ENCODE peak calls at places on chromosome 17, in eight cellular contexts. R, M, B, N, D, T, E and W are unnamed samples.

GRCh38 chr17:74892013-74892841 is 1.2 kb downstream of the FADS6 start:
- DNase-seq in D (no peak), E (no peak), N (no peak), M (no peak), B (no peak), R (peak), T (no peak), W (no peak)

GRCh38 chr17:28675485-28675884 is 13.5 kb downstream of the SUPT6H start:
- DNase-seq in D (no peak), E (no peak), B (no peak), M (no peak), T (no peak), R (no peak), N (no peak), W (no peak)

GRCh38 chr17:83144421-83145357 is 65.3 kb downstream of the METRNL start:
- DNase-seq in E (no peak), R (no peak), B (no peak), N (no peak), T (no peak), D (peak), M (no peak), W (no peak)

GRCh38 chr17:75124041-75124818 is 7.3 kb downstream of the NT5C start:
- DNase-seq in D (no peak), E (no peak), M (no peak), T (no peak), R (peak), B (peak), N (no peak), W (peak)

GRCh38 chr17:59572301-59572924 is 7.0 kb downstream of the DHX40 start:
- DNase-seq in R (no peak), N (no peak), D (no peak), B (peak), T (no peak), E (no peak), M (no peak), W (no peak)

GRCh38 chr17:64687959-64688358 is 25.9 kb upstream of the SMURF2 start:
- DNase-seq in E (no peak), T (no peak), M (no peak), B (peak), N (no peak), R (no peak), D (no peak), W (no peak)

GRCh38 chr17:65797809-65798208 is 236.4 kb upstream of the AXIN2 start:
- DNase-seq in B (no peak), N (peak), T (peak), E (no peak), M (peak), R (no peak), D (no peak), W (no peak)

GRCh38 chr17:81236784-81237183 is 2.1 kb downstream of the TEPSIN start:
- DNase-seq in R (no peak), M (no peak), B (no peak), E (no peak), T (no peak), D (no peak), N (no peak), W (no peak)

GRCh38 chr17:82400206-82400605 is 17.9 kb upstream of the HEXD start:
- DNase-seq in R (no peak), M (no peak), N (no peak), T (no peak), E (no peak), B (no peak), D (no peak), W (no peak)

GRCh38 chr17:61619493-61619892 is 28.5 kb upstream of the NACA2 start:
- DNase-seq in N (peak), D (no peak), B (no peak), E (no peak), R (no peak), M (peak), T (no peak), W (no peak)

GRCh38 chr17:7484964-7485377 is 805 bp downstream of the POLR2A start:
- DNase-seq in M (peak), D (no peak), R (no peak), E (no peak), T (no peak), N (peak), B (no peak), W (no peak)

GRCh38 chr17:69809331-69809730 is 265.7 kb upstream of the KCNJ16 start:
- DNase-seq in T (no peak), M (no peak), B (peak), E (no peak), R (no peak), N (no peak), D (no peak), W (no peak)

GRCh38 chr17:82461827-82462524 is 3.4 kb downstream of the NARF start:
- DNase-seq in M (no peak), N (no peak), E (no peak), D (no peak), B (no peak), R (peak), T (peak), W (no peak)

GRCh38 chr17:29664743-29665479 is 42.2 kb upstream of the CORO6 start:
- DNase-seq in M (no peak), N (no peak), T (no peak), E (no peak), B (peak), D (no peak), R (no peak), W (no peak)

GRCh38 chr17:58565389-58566311 is 51.2 kb upstream of the MTMR4 start:
- DNase-seq in E (no peak), D (no peak), M (peak), B (peak), T (no peak), N (peak), R (no peak), W (no peak)

GRCh38 chr17:62656446-62656845 is 29.0 kb downstream of the MRC2 start:
- DNase-seq in E (no peak), T (no peak), R (no peak), M (no peak), B (no peak), D (no peak), N (no peak), W (no peak)

GRCh38 chr17:28384281-28385036 is 13.0 kb downstream of the SARM1 start:
- DNase-seq in T (peak), B (no peak), E (no peak), N (peak), D (peak), M (no peak), R (peak), W (peak)

GRCh38 chr17:14910916-14911315 is 354.2 kb downstream of the PMP22 start:
- DNase-seq in M (no peak), E (no peak), R (no peak), D (no peak), N (no peak), B (no peak), T (no peak), W (no peak)

GRCh38 chr17:16652252-16652651 is 1.4 kb downstream of the ZNF624 start:
- DNase-seq in M (no peak), E (no peak), D (no peak), R (no peak), T (no peak), N (no peak), B (no peak), W (no peak)

GRCh38 chr17:69246726-69247375 is 18.2 kb upstream of the ABCA10 start:
- DNase-seq in D (no peak), M (peak), N (peak), B (peak), R (no peak), T (peak), E (no peak), W (no peak)

GRCh38 chr17:29622337-29623282 is at the start of gene CORO6:
- DNase-seq in N (peak), B (peak), E (peak), D (peak), M (peak), T (peak), R (peak), W (peak)

GRCh38 chr17:33140413-33141099 is 148.9 kb downstream of the SPACA3 start:
- DNase-seq in B (peak), T (no peak), M (no peak), D (no peak), N (no peak), E (no peak), R (no peak), W (no peak)

GRCh38 chr17:39981207-39982068 is 831 bp downstream of the PSMD3 start:
- DNase-seq in R (no peak), M (peak), D (no peak), B (peak), T (no peak), E (no peak), N (no peak), W (no peak)

GRCh38 chr17:65823713-65824112 is 262.3 kb upstream of the AXIN2 start:
- DNase-seq in E (no peak), T (no peak), D (no peak), M (no peak), N (no peak), R (no peak), B (no peak), W (no peak)

GRCh38 chr17:56176101-56176500 is 22.8 kb downstream of the ANKFN1 start:
- DNase-seq in E (no peak), N (peak), M (no peak), R (no peak), B (peak), T (no peak), D (no peak), W (no peak)

GRCh38 chr17:81169870-81170309 is 3.9 kb upstream of the AATK start:
- DNase-seq in D (no peak), T (no peak), N (no peak), E (no peak), B (no peak), R (no peak), M (no peak), W (no peak)

GRCh38 chr17:47251421-47251940 is 2.1 kb upstream of the ITGB3 start:
- DNase-seq in E (no peak), N (peak), T (no peak), M (no peak), B (no peak), R (no peak), D (no peak), W (no peak)

GRCh38 chr17:15507001-15507400 is 39.6 kb upstream of the CDRT4 start:
- DNase-seq in T (no peak), M (no peak), N (no peak), E (peak), D (no peak), R (no peak), B (no peak), W (no peak)

GRCh38 chr17:2564876-2565275 is 28.6 kb upstream of the PAFAH1B1 start:
- DNase-seq in R (peak), N (no peak), T (no peak), B (peak), E (no peak), M (no peak), D (peak), W (no peak)

GRCh38 chr17:46883871-46884270 is 32.5 kb downstream of the WNT9B start:
- DNase-seq in M (no peak), E (no peak), T (no peak), R (no peak), D (no peak), N (no peak), B (no peak), W (no peak)

GRCh38 chr17:62653831-62654829 is 26.7 kb downstream of the MRC2 start:
- DNase-seq in R (peak), N (no peak), E (no peak), T (peak), M (no peak), B (peak), D (peak), W (no peak)

GRCh38 chr17:67443931-67444597 is 67.0 kb downstream of the PITPNC1 start:
- DNase-seq in B (peak), N (no peak), M (no peak), D (no peak), T (no peak), R (no peak), E (no peak), W (no peak)

GRCh38 chr17:42407289-42407836 is 15.7 kb downstream of the CAVIN1 start:
- DNase-seq in R (peak), T (peak), M (peak), B (peak), E (peak), N (peak), D (peak), W (peak)

GRCh38 chr17:7590743-7591142 is 849 bp upstream of the SOX15 start:
- DNase-seq in T (no peak), N (peak), E (no peak), R (no peak), B (peak), M (no peak), D (no peak), W (no peak)

GRCh38 chr17:42457107-42457787 is 1.4 kb upstream of the ATP6V0A1 start:
- DNase-seq in D (no peak), T (no peak), B (no peak), E (no peak), R (no peak), M (peak), N (no peak), W (no peak)

GRCh38 chr17:44707755-44708400 is 587 bp upstream of the DBF4B start:
- DNase-seq in E (no peak), T (no peak), R (no peak), N (no peak), B (no peak), D (no peak), M (no peak), W (no peak)

GRCh38 chr17:44708401-44709263 is at the start of gene DBF4B:
- DNase-seq in T (peak), R (peak), M (peak), B (peak), E (peak), N (peak), D (peak), W (peak)
- TF ChIP-seq CTCF in T (no peak), R (no peak), M (no peak), B (no peak), E (no peak), N (no peak), D (no peak), W (no peak)

GRCh38 chr17:49621420-49621819 is 45.7 kb downstream of the NXPH3 start:
- DNase-seq in E (no peak), M (no peak), T (no peak), B (no peak), D (no peak), N (no peak), R (no peak), W (no peak)

GRCh38 chr17:49621946-49622529 is 46.4 kb downstream of the NXPH3 start:
- DNase-seq in R (no peak), B (no peak), E (no peak), D (no peak), T (no peak), N (no peak), M (no peak), W (no peak)

GRCh38 chr17:49616086-49616485 is 40.4 kb downstream of the NXPH3 start:
- DNase-seq in B (no peak), E (no peak), M (no peak), T (no peak), R (no peak), D (no peak), N (peak), W (no peak)

GRCh38 chr17:49616546-49617205 is 41.0 kb downstream of the NXPH3 start:
- DNase-seq in N (no peak), T (no peak), R (peak), M (no peak), B (peak), E (peak), D (peak), W (no peak)

GRCh38 chr17:49618112-49618611 is 42.5 kb downstream of the NXPH3 start:
- DNase-seq in D (no peak), B (peak), E (no peak), M (no peak), T (no peak), N (no peak), R (no peak), W (no peak)
- H3K27ac ChIP-seq in D (no peak), B (no peak), E (peak), M (no peak), T (peak), N (no peak), R (no peak), W (no peak)

GRCh38 chr17:17994271-17994670 is 21.6 kb downstream of the DRC3 start:
- DNase-seq in B (no peak), D (peak), N (peak), T (peak), R (no peak), E (no peak), M (peak), W (peak)
- TF ChIP-seq CTCF in B (peak), D (peak), N (peak), T (peak), R (no peak), E (no peak), M (peak), W (peak)

DNA sequence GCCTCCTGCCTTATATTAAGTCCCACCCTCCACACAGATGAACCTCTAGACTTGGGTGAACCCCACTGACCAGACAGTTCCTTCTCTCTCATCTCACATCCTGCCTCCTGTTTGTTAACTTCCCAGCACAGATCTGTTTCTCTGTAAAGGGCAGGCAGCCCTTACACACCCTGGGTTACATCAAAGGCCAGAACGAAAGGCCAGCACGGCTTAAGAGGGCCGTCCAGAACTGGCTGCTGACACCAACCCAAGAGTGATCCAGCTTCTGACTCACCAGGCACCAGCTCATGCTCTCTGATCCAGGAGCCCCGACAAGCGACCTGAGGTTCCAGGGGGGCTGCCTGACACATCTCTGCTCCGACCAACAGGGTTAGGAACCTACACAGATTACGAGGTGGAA is 86.9 kb downstream of the MRM3 start:
- DNase-seq in R (peak), T (no peak), B (peak), N (no peak), D (peak), M (no peak), E (peak), W (no peak)
- H3K27ac ChIP-seq in R (peak), T (peak), B (peak), N (no peak), D (peak), M (no peak), E (peak), W (no peak)

GRCh38 chr17:73230088-73230487 is 31.6 kb downstream of the CPSF4L start:
- DNase-seq in E (no peak), M (no peak), B (no peak), N (no peak), T (no peak), R (no peak), D (no peak), W (no peak)

GRCh38 chr17:73232587-73233373 is 28.9 kb downstream of the CPSF4L start:
- DNase-seq in B (peak), E (peak), T (peak), D (peak), R (peak), N (peak), M (peak), W (peak)

GRCh38 chr17:73231363-73231762 is 30.3 kb downstream of the CPSF4L start:
- DNase-seq in M (peak), E (no peak), B (peak), D (peak), T (peak), N (peak), R (no peak), W (no peak)

GRCh38 chr17:73234746-73235145 is 26.9 kb downstream of the CPSF4L start:
- DNase-seq in N (no peak), T (no peak), R (no peak), D (no peak), B (no peak), M (no peak), E (no peak), W (no peak)

DNA sequence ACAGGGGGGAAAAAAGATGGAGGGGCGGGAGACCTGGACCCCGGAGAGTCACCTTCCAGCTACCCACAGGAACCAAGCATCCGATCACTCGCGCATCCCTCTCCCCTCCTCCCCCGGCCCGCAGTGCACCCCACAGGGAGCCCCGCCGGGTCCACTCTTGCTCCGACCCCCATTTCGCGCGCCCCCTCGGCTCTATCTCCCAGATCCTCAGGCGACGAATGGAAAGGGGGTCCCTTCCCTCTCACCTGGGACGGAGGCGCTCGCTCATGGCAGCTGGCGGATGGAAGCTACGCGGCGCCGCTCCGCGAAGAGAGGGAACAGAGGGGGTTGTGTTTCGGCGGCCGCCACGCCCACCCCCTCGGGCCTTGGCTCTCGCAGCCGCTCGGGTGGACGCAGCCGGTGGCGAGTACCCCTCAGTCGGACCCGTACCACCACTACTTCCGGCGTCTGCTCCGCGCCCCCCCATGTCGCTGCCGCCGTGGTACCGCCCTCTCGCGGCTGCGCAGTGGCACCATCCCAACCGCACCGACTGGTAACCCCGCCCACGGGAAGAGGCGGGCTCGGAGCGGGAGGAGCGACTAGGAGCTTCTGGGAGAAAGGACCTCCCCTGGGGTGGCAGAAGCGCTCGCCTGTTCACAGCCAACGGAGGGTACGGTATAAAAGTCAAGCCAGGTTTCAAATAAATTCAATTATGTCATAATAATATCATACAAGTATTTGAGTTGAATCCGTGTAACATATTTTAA is 29.7 kb downstream of the CPSF4L start:
- DNase-seq in M (peak), D (peak), B (peak), T (peak), E (peak), N (peak), R (peak), W (peak)
- TF ChIP-seq CTCF in M (no peak), D (peak), B (peak), T (peak), E (peak), N (no peak), R (peak), W (no peak)

DNA sequence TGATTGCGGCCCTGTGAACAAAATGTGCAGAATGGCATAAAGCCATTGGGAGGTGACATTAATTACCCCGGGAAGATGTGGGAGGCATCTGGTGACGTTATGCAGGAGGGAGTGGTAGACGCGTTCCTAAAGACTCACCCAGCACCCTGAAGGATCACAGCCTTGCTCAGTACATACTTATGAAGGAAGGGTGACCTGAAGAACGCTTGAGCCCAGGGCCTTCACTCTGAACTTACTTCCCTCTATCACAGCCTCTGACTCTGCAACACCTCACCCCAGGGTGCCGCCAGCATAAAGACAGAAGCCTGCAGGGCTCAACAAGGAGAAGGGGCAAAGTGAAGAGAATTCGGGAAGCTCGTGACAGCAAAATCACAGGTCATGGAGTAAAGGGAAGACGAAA is 9.4 kb downstream of the MFSD6L start:
- DNase-seq in T (no peak), E (no peak), N (no peak), D (no peak), R (no peak), M (no peak), B (no peak), W (no peak)
- H3K27ac ChIP-seq in T (no peak), E (no peak), N (no peak), D (no peak), R (no peak), M (no peak), B (no peak), W (no peak)

GRCh38 chr17:1055751-1056645 is 59.1 kb downstream of the TIMM22 start:
- DNase-seq in N (peak), M (peak), E (peak), T (peak), B (peak), R (peak), D (peak), W (peak)
- TF ChIP-seq CTCF in N (peak), M (peak), E (peak), T (peak), B (peak), R (peak), D (peak), W (peak)

GRCh38 chr17:19867094-19867653 is 562 bp downstream of the ULK2 start:
- DNase-seq in R (peak), N (peak), T (peak), E (peak), M (peak), B (peak), D (peak), W (peak)
- H3K27ac ChIP-seq in R (peak), N (no peak), T (peak), E (peak), M (no peak), B (peak), D (peak), W (peak)

GRCh38 chr17:77684803-77685580 is 273.5 kb upstream of the TNRC6C start:
- DNase-seq in R (no peak), D (no peak), E (peak), T (no peak), N (no peak), B (no peak), M (no peak), W (no peak)
- TF ChIP-seq CTCF in R (no peak), D (no peak), E (no peak), T (no peak), N (no peak), B (no peak), M (no peak), W (no peak)

GRCh38 chr17:37708616-37709212 is 36.1 kb downstream of the HNF1B start:
- DNase-seq in R (peak), D (no peak), N (no peak), B (peak), T (no peak), E (no peak), M (no peak), W (no peak)
- H3K27ac ChIP-seq in R (peak), D (no peak), N (no peak), B (no peak), T (no peak), E (no peak), M (no peak), W (no peak)